ENCODE peak calls at places on chromosomes 11 and 22, in seven cellular contexts. R, P, U, G, N, V and M are unnamed samples.

GRCh38 chr11:103940542-103940941 is 95.9 kb upstream of the DDI1 start:
- DNase-seq in N (no peak), U (no peak), V (no peak), G (no peak), P (peak), R (no peak), M (no peak)

GRCh38 chr11:27241316-27242122 is 121.5 kb downstream of the CCDC34 start:
- DNase-seq in P (peak), R (no peak), G (no peak), N (no peak), U (no peak), V (no peak), M (peak)

GRCh38 chr22:42611076-42611475 is 3.6 kb downstream of the POLDIP3 start:
- DNase-seq in V (no peak), U (no peak), G (no peak), P (no peak), R (no peak), N (no peak), M (no peak)

GRCh38 chr11:70538641-70539359 is 140.5 kb downstream of the CTTN start:
- DNase-seq in P (no peak), V (no peak), G (peak), R (no peak), N (no peak), U (no peak), M (no peak)

GRCh38 chr22:36879775-36880174 is 19.0 kb downstream of the NCF4 start:
- DNase-seq in N (no peak), G (no peak), V (no peak), R (no peak), P (no peak), U (no peak), M (no peak)

GRCh38 chr11:66727282-66727882 is 1.6 kb downstream of the SPTBN2 start:
- DNase-seq in U (no peak), V (peak), P (peak), N (peak), R (no peak), G (peak), M (no peak)

GRCh38 chr11:132064987-132065620 is 694.7 kb downstream of the NTM start:
- DNase-seq in V (no peak), N (no peak), U (no peak), R (no peak), G (no peak), P (peak), M (peak)

GRCh38 chr11:12719221-12719620 is 45.0 kb downstream of the TEAD1 start:
- DNase-seq in R (no peak), N (no peak), G (no peak), P (no peak), U (no peak), V (peak), M (no peak)

GRCh38 chr11:40293655-40294342 is 1165.7 kb downstream of the LRRC4C start:
- DNase-seq in R (peak), V (peak), G (peak), P (peak), U (peak), N (peak), M (peak)

GRCh38 chr11:1871531-1871930 is 18.6 kb downstream of the LSP1 start:
- DNase-seq in P (no peak), U (peak), N (no peak), R (no peak), V (no peak), G (no peak), M (no peak)

GRCh38 chr11:1872267-1872985 is 19.3 kb downstream of the PRR33 start:
- DNase-seq in R (no peak), G (no peak), V (no peak), P (no peak), U (peak), N (no peak), M (no peak)

GRCh38 chr11:1870326-1870696 is 17.4 kb downstream of the LSP1 start:
- DNase-seq in P (no peak), R (no peak), G (no peak), U (peak), V (no peak), N (no peak), M (no peak)

GRCh38 chr11:1869427-1870325 is 16.8 kb downstream of the LSP1 start:
- DNase-seq in N (no peak), G (no peak), R (no peak), U (peak), P (no peak), V (no peak), M (no peak)

DNA sequence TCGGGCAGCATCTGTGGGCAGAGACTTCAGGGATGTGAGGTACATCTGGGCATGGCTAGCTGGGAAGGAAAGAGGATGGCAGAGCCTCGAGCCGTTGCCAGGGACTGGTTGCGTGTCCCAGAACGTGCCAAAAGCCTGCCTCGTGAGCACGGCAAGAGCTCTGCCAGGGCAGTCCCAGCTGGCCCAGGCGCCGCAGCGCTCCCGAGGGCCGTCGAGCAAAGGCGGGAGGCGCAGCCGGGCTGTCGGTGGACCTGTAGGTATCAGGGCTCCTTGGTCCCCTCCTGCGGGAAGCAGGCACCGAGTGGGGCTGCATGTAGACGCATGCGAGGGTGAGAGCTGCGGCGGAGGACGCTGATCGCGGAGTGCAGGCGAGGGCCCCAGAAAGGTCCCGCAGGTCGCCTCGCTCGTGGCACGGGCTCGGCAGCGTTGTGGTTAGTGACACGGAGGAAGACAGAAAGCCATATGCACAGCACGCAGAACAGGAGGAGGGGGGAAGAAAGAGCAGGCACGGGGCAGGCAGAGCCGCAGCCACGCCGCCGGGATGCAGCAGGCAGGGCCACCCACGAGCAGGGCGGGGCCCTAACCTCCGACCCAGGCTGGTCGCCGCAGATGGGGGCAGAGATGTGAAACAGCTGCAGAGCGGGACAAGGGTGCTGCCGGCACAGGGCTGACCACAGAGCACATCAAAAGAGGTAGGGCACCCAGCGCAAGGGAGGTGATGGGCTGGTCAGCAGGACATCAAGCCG is 18.0 kb downstream of the LSP1 start:
- DNase-seq in G (no peak), R (no peak), V (no peak), N (peak), U (peak), P (no peak), M (no peak)
- H3K4me3 ChIP-seq in G (no peak), R (no peak), V (no peak), N (no peak), U (peak), P (no peak), M (no peak)

GRCh38 chr11:125129316-125129990 is 18.0 kb upstream of the TMEM218 start:
- DNase-seq in R (no peak), N (no peak), V (no peak), G (no peak), U (no peak), P (no peak), M (no peak)

GRCh38 chr11:125128450-125128849 is 17.0 kb upstream of the TMEM218 start:
- DNase-seq in V (no peak), N (no peak), G (no peak), R (no peak), U (no peak), P (peak), M (peak)

GRCh38 chr11:125123194-125123946 is 11.9 kb upstream of the TMEM218 start:
- DNase-seq in V (no peak), N (no peak), P (no peak), G (no peak), R (no peak), U (no peak), M (no peak)

DNA sequence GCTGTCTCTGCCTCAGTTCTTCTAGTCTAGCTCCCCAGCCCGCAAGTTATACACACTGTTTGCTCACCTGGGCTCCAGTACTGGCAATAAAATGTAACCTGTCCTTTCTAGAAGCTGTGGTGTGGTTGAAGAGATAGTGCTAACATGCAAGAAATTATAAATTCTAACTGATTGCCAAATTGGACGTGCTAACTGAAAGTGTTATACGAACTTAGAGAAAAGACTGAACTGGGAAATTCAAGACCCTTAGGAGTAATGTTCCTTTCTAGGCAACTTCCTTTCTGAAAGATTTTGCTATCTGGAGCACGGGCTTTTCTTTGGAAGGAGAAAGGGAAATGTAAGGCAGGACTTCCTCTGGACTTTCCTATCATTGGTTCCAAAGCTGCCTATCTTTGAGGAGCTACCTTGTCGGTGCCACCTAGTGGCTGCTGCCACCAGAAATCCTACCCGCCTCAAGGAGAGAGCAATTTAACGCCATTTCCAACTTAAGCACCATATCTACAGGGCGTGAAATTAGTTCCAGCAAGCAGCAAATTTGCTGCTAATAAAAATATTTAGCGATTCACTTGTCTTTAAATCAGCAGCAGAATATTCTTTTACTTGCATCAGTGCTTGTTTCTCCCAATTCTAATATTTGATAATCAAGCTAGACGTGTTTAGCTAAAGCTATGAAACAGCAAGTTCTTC is 12.7 kb upstream of the TMEM218 start:
- DNase-seq in V (no peak), R (no peak), P (peak), G (peak), U (peak), N (no peak), M (no peak)
- H3K4me3 ChIP-seq in V (no peak), R (no peak), P (no peak), G (peak), U (no peak), N (no peak), M (no peak)

GRCh38 chr11:65419773-65420481 is 2.7 kb upstream of the NEAT1 start:
- DNase-seq in R (peak), V (peak), G (peak), U (peak), P (peak), N (peak), M (peak)
- H3K4me3 ChIP-seq in R (peak), V (no peak), G (no peak), U (peak), P (no peak), N (peak), M (peak)

GRCh38 chr11:125071831-125072209 is 8.7 kb downstream of the SLC37A2 start:
- DNase-seq in U (no peak), V (no peak), R (no peak), N (no peak), G (no peak), P (no peak), M (no peak)
- H3K4me3 ChIP-seq in U (no peak), V (no peak), R (no peak), N (no peak), G (no peak), P (no peak), M (no peak)